ENCODE peak calls at places on chromosomes 4 and X, in four cellular contexts. Y is GM12878, M is WTC11, R is K562. L is an unnamed sample.
A peak's percentile ranks its signal among the peaks of the same experiment; 100 is the strongest.

GRCh38 chrX:47360423-47361179 is 9.8 kb upstream of the ZNF157 start:
- DNase-seq in Y (no peak), M (no peak), R (no peak), L (no peak)

GRCh38 chr4:74623041-74623440 is 171.3 kb downstream of the BTC start:
- DNase-seq in Y (no peak), M (no peak), R (peak; percentile 61), L (peak; percentile 66)

GRCh38 chr4:2761035-2761923 is 5.1 kb upstream of the TNIP2 start:
- DNase-seq in Y (no peak), M (no peak), R (peak; percentile 48), L (peak; percentile 86)

GRCh38 chrX:46408553-46409407 is 136.4 kb downstream of the ZNF674 start:
- DNase-seq in Y (peak; percentile 16), M (peak; percentile 67), R (peak; percentile 54), L (peak; percentile 18)

GRCh38 chr4:13093170-13093569 is 391.0 kb downstream of the RAB28 start:
- DNase-seq in Y (no peak), M (no peak), R (no peak), L (no peak)

GRCh38 chr4:22372958-22373357 is 142.9 kb downstream of the ADGRA3 start:
- DNase-seq in Y (no peak), M (no peak), R (no peak), L (no peak)

GRCh38 chr4:101210331-101210730 is 137.0 kb downstream of the PPP3CA start:
- DNase-seq in Y (no peak), M (no peak), R (no peak), L (no peak)

GRCh38 chr4:612749-613125 is 12.6 kb upstream of the PDE6B start:
- DNase-seq in Y (no peak), M (no peak), R (no peak), L (no peak)

GRCh38 chrX:21132686-21133393 is 241.4 kb upstream of the CNKSR2 start:
- DNase-seq in Y (no peak), M (no peak), R (no peak), L (no peak)

GRCh38 chrX:50770702-50771101 is 43.3 kb downstream of the SHROOM4 start:
- DNase-seq in Y (no peak), M (no peak), R (no peak), L (peak; percentile 64)

GRCh38 chr4:77002721-77003120 is 53.2 kb downstream of the SEPTIN11 start:
- DNase-seq in Y (no peak), M (no peak), R (no peak), L (no peak)

GRCh38 chr4:52836653-52837052 is 25.5 kb upstream of the RASL11B start:
- DNase-seq in Y (no peak), M (no peak), R (no peak), L (no peak)

GRCh38 chrX:47112316-47112954 is 32.1 kb downstream of the NDUFB11 start:
- DNase-seq in Y (no peak), M (no peak), R (no peak), L (peak; percentile 22)

GRCh38 chr4:127261476-127261875 is 371.3 kb upstream of the INTU start:
- DNase-seq in Y (no peak), M (no peak), R (no peak), L (no peak)

GRCh38 chr4:113094802-113095201 is 45.3 kb downstream of the ANK2 start:
- DNase-seq in Y (no peak), M (no peak), R (peak; percentile 16), L (no peak)

GRCh38 chr4:54779797-54780196 is 122.0 kb downstream of the KIT start:
- DNase-seq in Y (no peak), M (no peak), R (no peak), L (no peak)

GRCh38 chr4:179415016-179415841 is 1973.0 kb upstream of the AGA start:
- DNase-seq in Y (no peak), M (no peak), R (no peak), L (no peak)

GRCh38 chr4:139593091-139593564 is 37.1 kb upstream of the SETD7 start:
- DNase-seq in Y (no peak), M (no peak), R (peak; percentile 16), L (peak; percentile 45)

GRCh38 chrX:144334577-144334976 is 450.7 kb downstream of the UBE2NL start:
- DNase-seq in Y (no peak), M (no peak), R (no peak), L (no peak)

GRCh38 chr4:146520894-146521542 is 722 bp downstream of the SLC10A7 start:
- DNase-seq in Y (peak; percentile 32), M (no peak), R (peak; percentile 32), L (peak; percentile 71)

DNA sequence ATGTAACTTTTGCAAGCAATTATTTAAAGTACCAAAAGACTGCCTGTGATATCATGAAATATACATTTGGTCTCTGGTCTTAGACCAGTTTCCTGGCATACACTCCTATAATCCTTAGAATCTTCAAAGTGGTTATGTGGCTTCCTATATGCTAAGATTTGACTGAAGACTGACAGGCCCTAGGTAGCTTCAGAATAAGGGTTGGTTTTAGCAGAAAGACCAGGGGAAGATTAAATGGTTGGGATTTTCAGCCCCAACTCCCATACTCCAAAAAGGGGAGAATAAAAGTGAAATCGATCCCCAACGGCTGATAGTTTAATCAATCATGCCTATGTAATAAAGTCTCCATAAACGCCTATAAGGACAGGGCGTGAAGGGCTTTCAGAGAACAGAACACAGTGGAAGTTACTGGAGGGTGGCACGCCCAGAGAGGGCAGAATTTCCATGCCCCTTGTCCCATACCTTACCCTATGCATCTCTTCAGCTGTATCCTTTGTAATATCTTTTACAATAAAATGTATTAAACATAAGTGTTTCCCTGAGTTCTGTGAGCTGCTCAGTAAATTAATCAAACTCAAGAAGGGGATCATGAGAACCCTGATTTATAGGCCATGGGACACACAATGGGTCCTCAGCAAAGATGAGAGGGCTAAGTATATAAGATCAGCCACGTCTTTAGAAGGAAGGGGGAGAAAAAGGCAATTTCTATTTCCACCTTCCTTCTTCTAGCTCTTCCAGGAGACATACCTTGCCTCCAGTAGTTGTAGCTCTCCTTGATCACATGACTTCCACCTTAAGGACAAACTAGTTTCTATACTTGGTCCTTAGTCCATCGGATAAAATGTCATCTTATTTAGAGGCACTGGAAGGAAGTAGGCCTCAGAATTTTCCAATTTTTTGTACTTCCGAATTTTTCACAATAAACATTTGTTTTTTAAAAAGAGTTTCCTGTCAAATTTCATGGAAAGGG is 26.8 kb downstream of the ANKRD17 start:
- DNase-seq in Y (no peak), M (no peak), R (no peak), L (no peak)
- TF ChIP-seq CTCF in Y (no peak), M (no peak), R (no peak), L (no peak)

GRCh38 chr4:26468283-26468949 is 21.9 kb downstream of the CCKAR start:
- DNase-seq in Y (no peak), M (no peak), R (no peak), L (no peak)
- TF ChIP-seq NR2C2 in Y (no peak), M (no peak), R (no peak), L (no peak)

DNA sequence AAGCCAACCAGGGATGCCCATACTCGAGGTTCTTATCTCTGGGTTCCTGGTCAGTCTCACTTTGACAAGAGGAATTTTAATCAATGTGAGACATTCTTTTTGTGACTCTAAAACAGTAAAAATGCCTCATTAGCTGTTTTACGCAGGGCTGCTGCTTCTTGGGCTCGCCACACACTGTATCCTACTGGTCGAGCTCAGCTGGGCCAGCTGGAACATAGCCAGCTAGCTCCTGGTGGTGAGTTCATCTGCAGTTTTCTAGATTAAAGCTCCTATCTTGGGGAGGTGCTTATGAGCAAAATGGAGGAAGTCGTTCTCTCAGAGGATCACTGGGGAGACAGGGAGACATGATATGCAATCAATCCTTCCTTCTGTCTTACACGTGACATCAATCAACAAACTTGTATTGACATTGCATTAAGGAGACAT is 55.9 kb upstream of the LEF1 start:
- DNase-seq in Y (no peak), M (no peak), R (peak; percentile 61), L (no peak)
- TF ChIP-seq CTCF in Y (no peak), M (no peak), R (peak; percentile 26), L (no peak)

GRCh38 chr4:82833696-82834313 is 35.2 kb upstream of the SCD5 start:
- DNase-seq in Y (no peak), M (no peak), R (no peak), L (peak; percentile 27)
- TF ChIP-seq NR2C2 in Y (no peak), M (no peak), R (no peak), L (no peak)

GRCh38 chr4:185227713-185228278 is 18.4 kb downstream of the SNX25 start:
- DNase-seq in Y (no peak), M (no peak), R (no peak), L (no peak)

GRCh38 chr4:185222598-185222997 is 13.2 kb downstream of the SNX25 start:
- DNase-seq in Y (no peak), M (no peak), R (no peak), L (no peak)

GRCh38 chr4:185224597-185224996 is 15.2 kb downstream of the SNX25 start:
- DNase-seq in Y (no peak), M (no peak), R (no peak), L (no peak)

GRCh38 chr4:185229021-185229818 is 19.8 kb downstream of the SNX25 start:
- DNase-seq in Y (no peak), M (no peak), R (no peak), L (no peak)

GRCh38 chr4:185227131-185227551 is 17.7 kb downstream of the SNX25 start:
- DNase-seq in Y (no peak), M (no peak), R (no peak), L (peak; percentile 29)
- TF ChIP-seq CTCF in Y (no peak), M (no peak), R (peak; percentile 44), L (peak; percentile 57)

DNA sequence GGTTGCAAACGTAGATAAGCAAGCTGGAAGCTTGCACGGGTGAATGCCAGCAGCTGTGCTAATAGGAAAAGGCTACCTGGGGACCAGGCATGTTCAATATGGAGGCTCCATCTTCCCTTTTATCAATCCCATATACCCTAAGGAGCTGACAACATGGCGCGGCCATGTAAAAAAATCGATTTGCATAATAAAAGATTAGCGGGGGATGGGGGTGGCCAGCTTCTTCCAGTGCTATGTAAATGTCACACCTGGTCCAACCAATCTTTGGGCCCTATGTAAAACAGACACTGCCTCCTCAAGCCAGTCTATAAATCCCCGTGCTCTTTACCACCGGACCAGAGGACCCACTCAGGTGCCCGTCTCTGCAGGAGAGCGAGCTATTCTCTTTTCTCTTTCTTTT is 128.2 kb downstream of the GPAT3 start:
- DNase-seq in Y (no peak), M (peak; percentile 18), R (no peak), L (no peak)
- TF ChIP-seq NR2C2 in Y (no peak), M (no peak), R (no peak), L (no peak)

GRCh38 chr4:153159016-153159415 is 45.2 kb upstream of the TRIM2 start:
- DNase-seq in Y (no peak), M (no peak), R (no peak), L (no peak)
- TF ChIP-seq CTCF in Y (no peak), M (no peak), R (no peak), L (no peak)

GRCh38 chrX:64428371-64428770 is 33.1 kb upstream of the MTMR8 start:
- DNase-seq in Y (no peak), M (no peak), R (no peak), L (no peak)
- TF ChIP-seq NR2C2 in Y (no peak), M (no peak), R (no peak), L (no peak)

L was measured in HepG2.